ENCODE peak calls at places on chromosomes 7 and 10, in four cellular contexts. One of them, this sample, is unnamed.

GRCh38 chr7:7577888-7578287 is 11.2 kb downstream of the MIOS start:
- DNase-seq in breast epithelium: no peak
- DNase-seq in lower lobe of right lung: no peak
- DNase-seq in dorsolateral prefrontal cortex: no peak
- DNase-seq in this sample: no peak

GRCh38 chr7:123865517-123866117 is 20.6 kb downstream of the HYAL4 start:
- DNase-seq in breast epithelium: no peak
- DNase-seq in dorsolateral prefrontal cortex: no peak
- DNase-seq in lower lobe of right lung: no peak
- DNase-seq in this sample: peak

GRCh38 chr7:69790915-69791473 is 192.7 kb downstream of the AUTS2 start:
- DNase-seq in breast epithelium: no peak
- DNase-seq in lower lobe of right lung: no peak
- DNase-seq in dorsolateral prefrontal cortex: no peak
- DNase-seq in this sample: no peak

GRCh38 chr7:29282819-29283414 is 88.3 kb downstream of the CHN2 start:
- DNase-seq in breast epithelium: no peak
- DNase-seq in lower lobe of right lung: no peak
- DNase-seq in dorsolateral prefrontal cortex: no peak
- DNase-seq in this sample: no peak

GRCh38 chr7:732094-732541 is 5.0 kb upstream of the PRKAR1B start:
- DNase-seq in dorsolateral prefrontal cortex: no peak
- DNase-seq in lower lobe of right lung: peak
- DNase-seq in breast epithelium: no peak
- DNase-seq in this sample: no peak

GRCh38 chr10:103476046-103476768 is 2.8 kb downstream of the CALHM3 start:
- DNase-seq in breast epithelium: no peak
- DNase-seq in dorsolateral prefrontal cortex: no peak
- DNase-seq in lower lobe of right lung: no peak
- DNase-seq in this sample: no peak

GRCh38 chr7:34133356-34133982 is 228.1 kb downstream of the BMPER start:
- DNase-seq in breast epithelium: no peak
- DNase-seq in dorsolateral prefrontal cortex: no peak
- DNase-seq in lower lobe of right lung: no peak
- DNase-seq in this sample: no peak

GRCh38 chr7:27419581-27420177 is 177.1 kb downstream of the EVX1 start:
- DNase-seq in breast epithelium: no peak
- DNase-seq in dorsolateral prefrontal cortex: no peak
- DNase-seq in lower lobe of right lung: no peak
- DNase-seq in this sample: no peak

GRCh38 chr10:24974978-24975377 is 22.6 kb upstream of the PRTFDC1 start:
- DNase-seq in lower lobe of right lung: no peak
- DNase-seq in dorsolateral prefrontal cortex: no peak
- DNase-seq in breast epithelium: no peak
- DNase-seq in this sample: peak

GRCh38 chr10:23047201-23048050 is 48.0 kb upstream of the MSRB2 start:
- DNase-seq in dorsolateral prefrontal cortex: no peak
- DNase-seq in breast epithelium: no peak
- DNase-seq in lower lobe of right lung: no peak
- DNase-seq in this sample: no peak

GRCh38 chr10:133010095-133010837 is 67.9 kb upstream of the CFAP46 start:
- DNase-seq in lower lobe of right lung: no peak
- DNase-seq in breast epithelium: no peak
- DNase-seq in dorsolateral prefrontal cortex: no peak
- DNase-seq in this sample: no peak

GRCh38 chr10:121597504-121598241 is 571 bp downstream of the FGFR2 start:
- DNase-seq in breast epithelium: no peak
- DNase-seq in lower lobe of right lung: no peak
- DNase-seq in dorsolateral prefrontal cortex: no peak
- DNase-seq in this sample: peak

GRCh38 chr10:125989791-125990190 is 93.4 kb downstream of the FANK1 start:
- DNase-seq in lower lobe of right lung: no peak
- DNase-seq in dorsolateral prefrontal cortex: no peak
- DNase-seq in breast epithelium: no peak
- DNase-seq in this sample: no peak

GRCh38 chr10:71285180-71285545 is 33.9 kb upstream of the SLC29A3 start:
- DNase-seq in breast epithelium: no peak
- DNase-seq in dorsolateral prefrontal cortex: peak
- DNase-seq in lower lobe of right lung: no peak
- DNase-seq in this sample: peak

GRCh38 chr10:71795248-71795647 is 21.9 kb upstream of the VSIR start:
- DNase-seq in breast epithelium: no peak
- DNase-seq in dorsolateral prefrontal cortex: no peak
- DNase-seq in lower lobe of right lung: no peak
- DNase-seq in this sample: no peak

GRCh38 chr10:95277614-95278013 is 13.2 kb downstream of the PDLIM1 start:
- DNase-seq in lower lobe of right lung: no peak
- DNase-seq in dorsolateral prefrontal cortex: no peak
- DNase-seq in breast epithelium: no peak
- DNase-seq in this sample: no peak

GRCh38 chr7:106012935-106013439 is 49.9 kb downstream of the CDHR3 start:
- DNase-seq in lower lobe of right lung: no peak
- DNase-seq in breast epithelium: no peak
- DNase-seq in dorsolateral prefrontal cortex: no peak
- DNase-seq in this sample: no peak

GRCh38 chr10:134743-135600 is at the start of gene ZMYND11:
- DNase-seq in dorsolateral prefrontal cortex: peak
- DNase-seq in breast epithelium: peak
- DNase-seq in lower lobe of right lung: peak
- DNase-seq in this sample: peak

GRCh38 chr10:80589726-80590373 is 52.1 kb downstream of the SH2D4B start:
- DNase-seq in dorsolateral prefrontal cortex: no peak
- DNase-seq in breast epithelium: no peak
- DNase-seq in lower lobe of right lung: no peak
- DNase-seq in this sample: no peak

GRCh38 chr7:47512481-47513176 is 69.3 kb downstream of the TNS3 start:
- DNase-seq in lower lobe of right lung: no peak
- DNase-seq in breast epithelium: no peak
- DNase-seq in dorsolateral prefrontal cortex: no peak
- DNase-seq in this sample: no peak

GRCh38 chr10:122863216-122863615 is 16.2 kb downstream of the FAM24B start:
- DNase-seq in dorsolateral prefrontal cortex: no peak
- DNase-seq in lower lobe of right lung: no peak
- DNase-seq in breast epithelium: no peak
- DNase-seq in this sample: no peak

GRCh38 chr10:112053895-112054294 is 129.7 kb downstream of the GPAM start:
- DNase-seq in breast epithelium: no peak
- DNase-seq in lower lobe of right lung: no peak
- DNase-seq in dorsolateral prefrontal cortex: no peak
- DNase-seq in this sample: no peak

GRCh38 chr10:97169063-97169462 is 16.7 kb downstream of the SLIT1 start:
- DNase-seq in breast epithelium: no peak
- DNase-seq in lower lobe of right lung: no peak
- DNase-seq in dorsolateral prefrontal cortex: no peak
- DNase-seq in this sample: no peak

GRCh38 chr7:40369641-40370277 is 235.0 kb downstream of the SUGCT start:
- DNase-seq in dorsolateral prefrontal cortex: no peak
- DNase-seq in breast epithelium: no peak
- DNase-seq in lower lobe of right lung: no peak
- DNase-seq in this sample: no peak

GRCh38 chr7:101882595-101883564 is 65.5 kb downstream of the CUX1 start:
- DNase-seq in dorsolateral prefrontal cortex: no peak
- DNase-seq in breast epithelium: peak
- DNase-seq in lower lobe of right lung: peak
- DNase-seq in this sample: peak

GRCh38 chr10:69316313-69317059 is 38.2 kb downstream of the HK1 start:
- DNase-seq in breast epithelium: no peak
- DNase-seq in dorsolateral prefrontal cortex: no peak
- DNase-seq in lower lobe of right lung: no peak
- DNase-seq in this sample: no peak

GRCh38 chr10:79358811-79359210 is 11.5 kb downstream of the PPIF start:
- DNase-seq in dorsolateral prefrontal cortex: no peak
- DNase-seq in lower lobe of right lung: no peak
- DNase-seq in breast epithelium: no peak
- DNase-seq in this sample: no peak

GRCh38 chr7:143511593-143512047 is 33.9 kb downstream of the TAS2R41 start:
- DNase-seq in breast epithelium: no peak
- DNase-seq in dorsolateral prefrontal cortex: no peak
- DNase-seq in lower lobe of right lung: no peak
- DNase-seq in this sample: no peak

GRCh38 chr10:30029164-30029889 is 30.1 kb downstream of the JCAD start:
- DNase-seq in breast epithelium: no peak
- DNase-seq in dorsolateral prefrontal cortex: no peak
- DNase-seq in lower lobe of right lung: no peak
- DNase-seq in this sample: no peak

GRCh38 chr7:73429218-73429617 is 4.4 kb upstream of the FZD9 start:
- DNase-seq in lower lobe of right lung: no peak
- DNase-seq in dorsolateral prefrontal cortex: no peak
- DNase-seq in breast epithelium: no peak
- DNase-seq in this sample: no peak

GRCh38 chr10:110460111-110460809 is 37.4 kb upstream of the DUSP5 start:
- DNase-seq in breast epithelium: peak
- DNase-seq in dorsolateral prefrontal cortex: no peak
- DNase-seq in lower lobe of right lung: no peak
- DNase-seq in this sample: no peak

GRCh38 chr7:132472463-132473120 is 103.7 kb downstream of the PLXNA4 start:
- DNase-seq in breast epithelium: peak
- DNase-seq in lower lobe of right lung: no peak
- DNase-seq in dorsolateral prefrontal cortex: no peak
- DNase-seq in this sample: peak

GRCh38 chr7:127359011-127359410 is 33.5 kb downstream of the ZNF800 start:
- DNase-seq in lower lobe of right lung: no peak
- DNase-seq in dorsolateral prefrontal cortex: no peak
- DNase-seq in breast epithelium: no peak
- DNase-seq in this sample: no peak

GRCh38 chr7:158705234-158705890 is 758 bp upstream of the NCAPG2 start:
- DNase-seq in breast epithelium: no peak
- DNase-seq in lower lobe of right lung: no peak
- DNase-seq in dorsolateral prefrontal cortex: no peak
- DNase-seq in this sample: no peak

DNA sequence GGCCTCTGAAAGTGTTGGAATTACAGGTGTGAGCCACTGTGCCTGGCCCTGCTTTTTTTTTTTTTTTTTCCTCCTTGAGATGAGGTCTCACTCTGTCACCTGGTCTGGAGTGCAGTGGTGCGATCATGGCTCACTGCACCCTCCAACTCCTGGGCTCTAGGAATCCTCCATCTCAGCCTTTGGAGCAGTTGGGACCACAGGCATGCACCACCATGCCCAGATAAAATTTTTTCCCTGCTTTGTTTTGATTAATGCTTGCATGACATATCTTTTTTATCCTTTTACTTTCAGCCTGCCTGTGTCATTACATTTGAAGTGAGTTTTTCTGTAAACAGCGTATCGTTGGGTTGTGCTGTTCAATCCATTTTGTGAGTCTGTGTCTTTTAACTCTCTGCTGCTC is 97.0 kb downstream of the ANKRD61 start:
- DNase-seq in breast epithelium: no peak
- DNase-seq in lower lobe of right lung: no peak
- DNase-seq in dorsolateral prefrontal cortex: no peak
- DNase-seq in this sample: no peak
- H3K27ac ChIP-seq in breast epithelium: no peak
- H3K27ac ChIP-seq in lower lobe of right lung: no peak
- H3K27ac ChIP-seq in dorsolateral prefrontal cortex: no peak
- H3K27ac ChIP-seq in this sample: no peak

GRCh38 chr7:80916770-80917681 is 1.8 kb downstream of the SEMA3C start:
- DNase-seq in lower lobe of right lung: no peak
- DNase-seq in dorsolateral prefrontal cortex: no peak
- DNase-seq in breast epithelium: no peak
- DNase-seq in this sample: no peak
- H3K4me3 ChIP-seq in lower lobe of right lung: peak
- H3K4me3 ChIP-seq in dorsolateral prefrontal cortex: no peak
- H3K4me3 ChIP-seq in breast epithelium: peak
- H3K4me3 ChIP-seq in this sample: no peak

DNA sequence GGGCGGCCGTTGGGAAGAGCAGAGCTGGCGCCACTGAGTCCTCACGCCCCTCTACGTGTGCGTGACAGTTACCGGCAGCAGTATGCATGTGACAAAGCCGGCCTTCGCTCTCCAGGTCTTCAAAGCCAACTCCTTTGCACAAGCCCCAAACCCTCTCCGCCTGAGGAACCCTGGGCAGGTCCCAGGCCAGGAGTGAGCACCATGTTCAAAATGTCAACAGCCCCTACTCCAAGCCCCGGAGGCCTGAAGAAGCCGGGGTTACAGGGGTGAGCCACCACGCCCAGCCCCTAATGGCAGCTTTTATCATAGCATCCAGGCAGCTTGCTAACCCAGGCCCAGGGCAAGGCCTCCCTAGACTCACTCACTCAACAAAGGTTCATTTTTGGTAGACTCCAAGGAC is 70.8 kb downstream of the OAT start:
- DNase-seq in breast epithelium: no peak
- DNase-seq in dorsolateral prefrontal cortex: no peak
- DNase-seq in lower lobe of right lung: no peak
- DNase-seq in this sample: no peak
- TF ChIP-seq CTCF in breast epithelium: no peak
- TF ChIP-seq CTCF in dorsolateral prefrontal cortex: no peak
- TF ChIP-seq CTCF in lower lobe of right lung: no peak
- TF ChIP-seq CTCF in this sample: no peak

GRCh38 chr10:46284286-46285229 is 2.2 kb upstream of the ANTXRL start:
- DNase-seq in dorsolateral prefrontal cortex: peak
- DNase-seq in breast epithelium: peak
- DNase-seq in lower lobe of right lung: peak
- DNase-seq in this sample: peak
- H3K27ac ChIP-seq in dorsolateral prefrontal cortex: peak
- H3K27ac ChIP-seq in breast epithelium: peak
- H3K27ac ChIP-seq in lower lobe of right lung: peak
- H3K27ac ChIP-seq in this sample: no peak

DNA sequence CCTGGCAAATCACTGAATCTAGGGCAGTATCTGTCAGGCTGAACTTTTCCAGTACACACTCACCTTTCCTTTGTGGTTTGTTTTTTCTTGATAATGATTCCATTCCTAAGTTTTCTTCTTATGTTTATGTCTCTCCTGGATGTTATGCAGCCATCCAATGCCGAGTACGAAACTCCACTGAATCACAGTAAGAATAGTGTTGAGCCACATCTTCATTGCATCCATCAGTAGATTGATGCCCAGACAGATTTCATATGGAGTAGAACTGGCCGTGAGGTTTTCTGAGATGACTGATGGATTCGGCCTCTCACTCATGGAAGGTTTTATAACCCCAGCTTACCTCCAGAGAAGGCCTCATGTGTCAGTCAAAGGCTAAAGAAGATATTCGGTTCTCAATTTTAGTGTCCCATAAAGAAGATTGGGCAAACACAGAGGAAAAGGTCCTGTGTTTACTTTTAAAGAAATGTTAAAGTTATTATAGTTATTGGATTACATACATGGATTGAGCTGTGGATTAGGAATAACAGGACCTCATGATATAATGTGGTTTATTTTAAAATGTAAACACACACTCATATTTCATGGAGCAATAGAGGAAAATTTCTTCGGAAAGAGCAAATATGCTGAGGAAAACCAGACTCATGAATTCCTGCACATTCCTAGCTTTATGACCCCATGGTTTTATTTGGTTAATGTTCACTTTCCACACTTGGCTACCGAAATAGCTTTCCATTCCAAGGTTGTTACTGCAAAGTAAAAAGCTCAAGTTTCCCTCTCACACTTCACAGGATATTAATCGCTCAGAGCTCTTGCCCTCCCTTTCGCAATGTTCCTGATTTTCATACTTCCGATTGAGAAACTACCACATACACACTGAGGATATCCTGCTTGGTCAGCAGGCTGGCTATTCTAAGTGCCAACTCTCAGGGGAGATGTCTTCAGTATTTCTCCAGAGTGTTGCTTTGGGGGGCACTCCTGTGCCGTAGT is 77.2 kb upstream of the STEAP1B start:
- DNase-seq in lower lobe of right lung: no peak
- DNase-seq in breast epithelium: peak
- DNase-seq in dorsolateral prefrontal cortex: no peak
- DNase-seq in this sample: no peak
- H3K4me3 ChIP-seq in lower lobe of right lung: no peak
- H3K4me3 ChIP-seq in breast epithelium: no peak
- H3K4me3 ChIP-seq in dorsolateral prefrontal cortex: no peak
- H3K4me3 ChIP-seq in this sample: no peak

GRCh38 chr7:100612730-100613446 is 548 bp downstream of the MOSPD3 start:
- DNase-seq in lower lobe of right lung: no peak
- DNase-seq in breast epithelium: peak
- DNase-seq in dorsolateral prefrontal cortex: no peak
- DNase-seq in this sample: no peak
- TF ChIP-seq CTCF in lower lobe of right lung: no peak
- TF ChIP-seq CTCF in breast epithelium: no peak
- TF ChIP-seq CTCF in dorsolateral prefrontal cortex: no peak
- TF ChIP-seq CTCF in this sample: no peak